ENCODE peak calls at places on chromosomes 11 and 22, in six cellular contexts. B is breast epithelium; Q is naive B cell; V is stimulated activated CD4-positive, alpha-beta T cell treated with anti-CD3 and anti-CD28 coated beads, Interleukin-1b, Interleukin-23, amount 100 ng/mL, for 1 hour; Z is HFF-Myc; K is body of pancreas. G is an unnamed sample.

GRCh38 chr11:2098691-2099522 is 40.3 kb downstream of the IGF2 start:
- DNase-seq in B (no peak), Z (no peak), K (no peak), Q (no peak), V (no peak), G (no peak)

GRCh38 chr11:122633219-122633829 is 22.2 kb upstream of the UBASH3B start:
- DNase-seq in B (no peak), Z (no peak), V (no peak), K (no peak), Q (peak), G (no peak)

GRCh38 chr11:68783216-68783821 is 32.0 kb upstream of the TESMIN start:
- DNase-seq in Z (no peak), Q (no peak), V (no peak), K (no peak), B (no peak), G (no peak)

GRCh38 chr11:31417357-31417756 is 47.7 kb downstream of the DNAJC24 start:
- DNase-seq in Q (no peak), Z (no peak), B (no peak), K (no peak), V (no peak), G (no peak)

GRCh38 chr11:33412231-33412630 is 155.1 kb downstream of the HIPK3 start:
- DNase-seq in Q (no peak), K (no peak), B (no peak), Z (no peak), V (no peak), G (no peak)

GRCh38 chr11:2742611-2743426 is 43.0 kb upstream of the KCNQ1OT1 start:
- DNase-seq in B (no peak), V (no peak), K (no peak), Q (no peak), Z (no peak), G (no peak)

GRCh38 chr11:132056689-132057088 is 686.3 kb downstream of the NTM start:
- DNase-seq in Z (peak), V (no peak), B (no peak), Q (no peak), K (no peak), G (no peak)

GRCh38 chr22:44628273-44628672 is 73.7 kb upstream of the PRR5 start:
- DNase-seq in V (no peak), B (no peak), K (no peak), Q (no peak), Z (no peak), G (no peak)

GRCh38 chr11:84719935-84720577 is 907.1 kb downstream of the DLG2 start:
- DNase-seq in B (no peak), Z (no peak), K (peak), Q (no peak), V (no peak), G (no peak)

GRCh38 chr11:124716596-124716995 is 23.1 kb upstream of the NRGN start:
- DNase-seq in K (no peak), V (no peak), B (no peak), Q (no peak), Z (no peak), G (no peak)

GRCh38 chr22:36301851-36302250 is 48.9 kb downstream of the APOL1 start:
- DNase-seq in K (no peak), Z (peak), B (no peak), V (no peak), Q (no peak), G (no peak)